ENCODE peak calls at places on chromosomes 13 and 19, in five cellular contexts. One of them, this sample, is unnamed. For H3K27me3, the result is how much of the 10 kb centered on the place peaks cover.

GRCh38 chr13:25633108-25633507 is 261.3 kb downstream of the ATP8A2 start:
- DNase-seq in IMR-90: no peak
- DNase-seq in H9: no peak
- DNase-seq in H1: no peak
- DNase-seq in mesenchymal stem cell: no peak
- DNase-seq in this sample: peak

GRCh38 chr19:18895038-18895827 is 725 bp downstream of the CERS1 start:
- DNase-seq in H1: peak
- DNase-seq in IMR-90: no peak
- DNase-seq in H9: peak
- DNase-seq in mesenchymal stem cell: peak
- DNase-seq in this sample: peak

GRCh38 chr13:78758549-78758948 is 99.6 kb upstream of the OBI1 start:
- DNase-seq in IMR-90: no peak
- DNase-seq in H9: no peak
- DNase-seq in mesenchymal stem cell: no peak
- DNase-seq in H1: no peak
- DNase-seq in this sample: no peak

GRCh38 chr19:48752511-48753365 is at the start of gene FUT1:
- DNase-seq in H1: peak
- DNase-seq in mesenchymal stem cell: peak
- DNase-seq in IMR-90: no peak
- DNase-seq in H9: peak
- DNase-seq in this sample: no peak

GRCh38 chr13:80037505-80037888 is 303.4 kb downstream of the SPRY2 start:
- DNase-seq in H9: no peak
- DNase-seq in IMR-90: peak
- DNase-seq in H1: no peak
- DNase-seq in mesenchymal stem cell: peak
- DNase-seq in this sample: no peak

GRCh38 chr13:72104656-72105180 is 237.7 kb upstream of the DACH1 start:
- DNase-seq in H9: no peak
- DNase-seq in mesenchymal stem cell: peak
- DNase-seq in IMR-90: no peak
- DNase-seq in H1: no peak
- DNase-seq in this sample: no peak

GRCh38 chr19:33469171-33470039 is 52.2 kb downstream of the PEPD start:
- DNase-seq in H9: peak
- DNase-seq in IMR-90: no peak
- DNase-seq in H1: no peak
- DNase-seq in mesenchymal stem cell: no peak
- DNase-seq in this sample: no peak

GRCh38 chr19:41626877-41627276 is at the start of gene CEACAM4:
- DNase-seq in mesenchymal stem cell: no peak
- DNase-seq in IMR-90: no peak
- DNase-seq in H9: peak
- DNase-seq in H1: no peak
- DNase-seq in this sample: no peak

GRCh38 chr19:41548954-41549688 is 26.8 kb upstream of the CEACAM21 start:
- DNase-seq in IMR-90: no peak
- DNase-seq in mesenchymal stem cell: peak
- DNase-seq in H1: no peak
- DNase-seq in H9: no peak
- DNase-seq in this sample: peak

GRCh38 chr13:29702912-29703351 is 107.4 kb upstream of the SLC7A1 start:
- DNase-seq in H1: no peak
- DNase-seq in mesenchymal stem cell: peak
- DNase-seq in IMR-90: peak
- DNase-seq in H9: peak
- DNase-seq in this sample: no peak

GRCh38 chr19:56725829-56726424 is 54.4 kb upstream of the ZNF835 start:
- DNase-seq in H1: no peak
- DNase-seq in mesenchymal stem cell: no peak
- DNase-seq in H9: no peak
- DNase-seq in IMR-90: no peak
- DNase-seq in this sample: no peak

GRCh38 chr19:51712461-51713081 is 11.2 kb downstream of the HAS1 start:
- DNase-seq in IMR-90: peak
- DNase-seq in H9: peak
- DNase-seq in mesenchymal stem cell: no peak
- DNase-seq in H1: peak
- DNase-seq in this sample: no peak

GRCh38 chr13:43441916-43442315 is 344.9 kb downstream of the ENOX1 start:
- DNase-seq in H9: no peak
- DNase-seq in H1: no peak
- DNase-seq in mesenchymal stem cell: no peak
- DNase-seq in IMR-90: no peak
- DNase-seq in this sample: no peak

GRCh38 chr13:74061939-74062595 is 72.1 kb downstream of the KLF12 start:
- DNase-seq in H9: no peak
- DNase-seq in mesenchymal stem cell: peak
- DNase-seq in IMR-90: peak
- DNase-seq in H1: no peak
- DNase-seq in this sample: no peak

GRCh38 chr19:1058112-1058511 is 8.9 kb upstream of the ARHGAP45 start:
- DNase-seq in H9: no peak
- DNase-seq in mesenchymal stem cell: no peak
- DNase-seq in IMR-90: no peak
- DNase-seq in H1: no peak
- DNase-seq in this sample: no peak

GRCh38 chr13:75889427-75889826 is 253.3 kb downstream of the LMO7 start:
- DNase-seq in H1: no peak
- DNase-seq in H9: no peak
- DNase-seq in IMR-90: no peak
- DNase-seq in mesenchymal stem cell: no peak
- DNase-seq in this sample: no peak

GRCh38 chr13:26132756-26133155 is 80.9 kb upstream of the SHISA2 start:
- DNase-seq in mesenchymal stem cell: peak
- DNase-seq in H1: no peak
- DNase-seq in H9: no peak
- DNase-seq in IMR-90: peak
- DNase-seq in this sample: peak

GRCh38 chr19:55643733-55644116 is 276 bp downstream of the ZNF581 start:
- DNase-seq in H9: no peak
- DNase-seq in mesenchymal stem cell: no peak
- DNase-seq in IMR-90: no peak
- DNase-seq in H1: no peak
- DNase-seq in this sample: no peak
- H3K14ac ChIP-seq in H9: no peak
- H3K14ac ChIP-seq in mesenchymal stem cell: no peak
- H3K14ac ChIP-seq in IMR-90: peak
- H3K14ac ChIP-seq in H1: no peak
- H3K14ac ChIP-seq in this sample: peak

DNA sequence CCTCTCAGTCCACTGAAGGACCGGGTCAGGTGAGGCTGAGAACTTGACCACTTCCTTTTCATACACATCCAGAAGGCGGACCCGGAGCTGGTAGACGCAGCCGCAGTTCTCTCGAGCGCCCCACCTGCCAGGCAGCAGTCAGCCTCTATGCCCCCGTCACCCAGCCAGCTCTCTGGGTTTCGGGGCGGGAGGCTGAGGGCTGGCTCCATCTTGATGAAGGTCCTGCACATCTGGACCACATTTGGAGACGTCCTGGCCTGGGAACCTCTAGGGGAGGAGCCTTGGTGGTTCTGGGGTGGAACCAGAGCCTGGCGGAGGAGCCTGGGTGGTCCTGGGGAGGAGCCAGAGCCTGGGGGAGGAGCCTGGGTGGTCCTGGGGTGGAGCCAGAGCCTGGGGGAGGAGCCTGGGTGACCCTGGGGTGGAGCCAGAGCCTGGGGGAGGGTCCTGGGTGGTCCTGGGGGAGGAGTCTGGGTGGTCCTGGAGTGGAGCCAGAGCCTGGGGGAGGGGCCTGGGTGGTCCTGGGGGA is 14.3 kb downstream of the MRPS12 start:
- DNase-seq in mesenchymal stem cell: no peak
- DNase-seq in H9: no peak
- DNase-seq in IMR-90: no peak
- DNase-seq in H1: no peak
- DNase-seq in this sample: no peak
- H3K27me3 ChIP-seq in mesenchymal stem cell: under half
- H3K27me3 ChIP-seq in H9: under half
- H3K27me3 ChIP-seq in IMR-90: under half
- H3K27me3 ChIP-seq in H1: under half
- H3K27me3 ChIP-seq in this sample: under half

DNA sequence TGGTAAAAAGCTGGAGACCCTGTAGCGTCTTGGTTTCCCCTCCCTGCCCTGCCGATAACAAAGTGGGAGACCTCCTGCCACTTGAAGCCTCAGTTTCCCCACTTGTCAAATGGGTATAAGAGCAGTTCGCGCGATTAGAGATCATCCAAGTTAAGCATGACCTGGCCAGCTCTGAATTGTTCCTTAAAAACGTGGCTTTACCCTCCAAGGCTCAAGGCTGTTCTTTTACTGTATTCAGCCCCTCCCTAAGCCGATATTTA is 419 bp downstream of the TNPO2 start:
- DNase-seq in IMR-90: peak
- DNase-seq in H1: no peak
- DNase-seq in H9: no peak
- DNase-seq in mesenchymal stem cell: no peak
- DNase-seq in this sample: no peak
- H3K14ac ChIP-seq in IMR-90: peak
- H3K14ac ChIP-seq in H1: no peak
- H3K14ac ChIP-seq in H9: peak
- H3K14ac ChIP-seq in mesenchymal stem cell: no peak
- H3K14ac ChIP-seq in this sample: no peak

DNA sequence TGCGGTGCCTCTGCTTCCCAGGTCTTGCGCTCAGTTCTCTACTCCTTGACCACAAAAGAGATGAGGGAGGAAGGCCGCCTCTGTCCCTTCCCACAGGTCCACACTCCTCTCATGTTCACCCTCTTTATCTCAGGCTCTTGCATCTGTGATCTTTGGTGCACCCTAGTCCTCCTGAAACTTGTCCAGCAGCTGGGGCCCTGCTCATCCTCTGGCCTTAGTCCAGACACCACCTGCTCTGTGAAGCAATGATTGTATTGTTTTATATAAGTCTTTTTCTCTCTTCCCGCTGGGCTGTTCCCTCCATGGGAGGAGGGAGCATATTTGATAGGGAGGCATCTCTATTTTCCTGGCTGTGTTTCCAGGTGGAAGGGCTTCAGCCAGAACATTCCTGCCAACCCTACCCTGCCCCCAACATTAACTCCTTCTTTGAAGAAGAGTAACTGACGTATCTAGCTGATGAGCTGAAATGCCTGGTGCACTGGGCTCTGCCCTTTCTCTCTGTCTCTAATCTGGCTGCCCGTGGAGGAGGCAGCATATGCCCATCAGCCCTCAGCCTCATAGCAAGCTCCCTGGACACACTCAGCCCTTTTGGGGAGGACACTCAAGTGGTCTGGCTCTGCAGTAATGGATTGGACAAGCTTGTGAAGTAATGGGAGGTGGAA is 38.2 kb upstream of the SIAH3 start:
- DNase-seq in H1: no peak
- DNase-seq in mesenchymal stem cell: no peak
- DNase-seq in IMR-90: no peak
- DNase-seq in H9: no peak
- DNase-seq in this sample: no peak
- H3K27me3 ChIP-seq in H1: under half
- H3K27me3 ChIP-seq in mesenchymal stem cell: half or more
- H3K27me3 ChIP-seq in IMR-90: under half
- H3K27me3 ChIP-seq in H9: under half
- H3K27me3 ChIP-seq in this sample: under half

DNA sequence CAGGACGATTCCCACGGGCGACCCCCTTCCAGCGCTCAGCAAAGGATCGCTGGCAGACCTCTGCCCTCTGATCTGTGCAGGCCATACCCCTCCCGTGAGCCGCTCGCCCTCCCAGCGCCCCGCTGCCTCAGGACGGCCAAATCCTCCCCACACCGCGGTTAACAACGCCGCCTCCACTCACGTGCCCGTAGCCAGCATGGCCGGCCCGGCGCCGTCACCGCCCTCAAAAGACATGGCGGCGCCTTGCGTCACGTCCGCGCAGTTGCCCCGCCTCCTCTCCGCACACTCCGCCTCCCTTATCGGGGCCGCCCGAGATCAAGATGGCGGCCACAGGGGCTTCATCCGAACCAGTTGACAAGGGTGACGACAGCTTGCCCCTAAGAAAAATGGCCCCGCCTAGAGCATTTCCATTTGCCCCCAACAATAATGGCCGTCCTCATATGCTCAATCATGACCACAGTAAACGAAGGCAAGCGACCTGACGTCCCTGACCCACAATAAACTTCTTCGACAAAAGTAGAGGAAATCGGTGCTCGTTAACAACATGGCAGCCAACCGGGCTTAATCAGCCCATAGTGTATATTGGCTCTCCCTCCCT is 634 bp downstream of the AKT1S1 start:
- DNase-seq in IMR-90: peak
- DNase-seq in H9: peak
- DNase-seq in H1: peak
- DNase-seq in mesenchymal stem cell: peak
- DNase-seq in this sample: peak
- H3K14ac ChIP-seq in IMR-90: peak
- H3K14ac ChIP-seq in H9: peak
- H3K14ac ChIP-seq in H1: no peak
- H3K14ac ChIP-seq in mesenchymal stem cell: no peak
- H3K14ac ChIP-seq in this sample: peak

GRCh38 chr13:21671793-21672680 is 1.2 kb downstream of the FGF9 start:
- DNase-seq in H1: peak
- DNase-seq in H9: no peak
- DNase-seq in IMR-90: no peak
- DNase-seq in mesenchymal stem cell: no peak
- DNase-seq in this sample: peak

GRCh38 chr13:21672811-21673591 is 2.1 kb downstream of the FGF9 start:
- DNase-seq in H9: no peak
- DNase-seq in mesenchymal stem cell: no peak
- DNase-seq in IMR-90: no peak
- DNase-seq in H1: no peak
- DNase-seq in this sample: peak

GRCh38 chr13:21670883-21671792 is at the start of gene FGF9:
- DNase-seq in H1: peak
- DNase-seq in H9: peak
- DNase-seq in mesenchymal stem cell: peak
- DNase-seq in IMR-90: peak
- DNase-seq in this sample: peak

GRCh38 chr13:21668665-21669599 is 1.9 kb upstream of the FGF9 start:
- DNase-seq in IMR-90: peak
- DNase-seq in H1: peak
- DNase-seq in mesenchymal stem cell: peak
- DNase-seq in H9: peak
- DNase-seq in this sample: peak

GRCh38 chr13:21670006-21670882 is 629 bp upstream of the FGF9 start:
- DNase-seq in IMR-90: peak
- DNase-seq in H1: no peak
- DNase-seq in H9: peak
- DNase-seq in mesenchymal stem cell: peak
- DNase-seq in this sample: peak
- H3K27me3 ChIP-seq in IMR-90: under half
- H3K27me3 ChIP-seq in H1: half or more
- H3K27me3 ChIP-seq in H9: half or more
- H3K27me3 ChIP-seq in mesenchymal stem cell: half or more
- H3K27me3 ChIP-seq in this sample: under half

GRCh38 chr13:91141619-91142061 is 205.8 kb upstream of the MIR17HG start:
- DNase-seq in mesenchymal stem cell: peak
- DNase-seq in IMR-90: no peak
- DNase-seq in H9: no peak
- DNase-seq in H1: no peak
- DNase-seq in this sample: no peak
- H3K14ac ChIP-seq in mesenchymal stem cell: no peak
- H3K14ac ChIP-seq in IMR-90: no peak
- H3K14ac ChIP-seq in H9: no peak
- H3K14ac ChIP-seq in H1: no peak
- H3K14ac ChIP-seq in this sample: no peak

This sample was measured in neuronal stem cell.